ENCODE peak calls at places on chromosomes 4 and X, in ten cellular contexts. P is fibroblast of the aortic adventitia, R is transverse colon, X is foreskin fibroblast, H is HepG2, U is uterus, T is thoracic aorta, N is lower leg skin, S is cardiac muscle cell, Z is choroid plexus epithelial cell. Y is an unnamed sample.

GRCh38 chr4:103375278-103375677 is 177.1 kb upstream of the CENPE start:
- DNase-seq in P (peak; percentile 60), R (no peak), X (peak; percentile 2), H (no peak), U (no peak), T (no peak), N (no peak), S (peak; percentile 23), Z (peak; percentile 58), Y (peak; percentile 71)

GRCh38 chr4:3879681-3880594 is 113.8 kb downstream of the ADRA2C start:
- DNase-seq in P (no peak), R (no peak), X (no peak), H (no peak), U (no peak), T (no peak), N (no peak), S (no peak), Z (no peak), Y (no peak)

GRCh38 chr4:29142708-29143107 is 1577.5 kb upstream of the PCDH7 start:
- DNase-seq in P (no peak), R (no peak), X (no peak), H (no peak), U (no peak), T (no peak), N (no peak), S (no peak), Z (no peak), Y (no peak)

GRCh38 chr4:24927039-24927438 is 14.2 kb upstream of the CCDC149 start:
- DNase-seq in P (no peak), R (no peak), X (no peak), H (no peak), U (no peak), T (no peak), N (no peak), S (no peak), Z (no peak), Y (no peak)

GRCh38 chrX:15721911-15722310 is 16.2 kb upstream of the CA5B start:
- DNase-seq in P (no peak), R (no peak), X (no peak), H (no peak), U (no peak), T (no peak), N (no peak), S (no peak), Z (peak; percentile 43), Y (no peak)

GRCh38 chr4:5545271-5545670 is 163.1 kb downstream of the EVC2 start:
- DNase-seq in P (no peak), R (no peak), X (peak; percentile 7), H (no peak), U (no peak), T (no peak), N (no peak), S (no peak), Z (no peak), Y (no peak)

GRCh38 chr4:8392591-8393190 is 47.8 kb downstream of the ACOX3 start:
- DNase-seq in P (no peak), R (no peak), X (no peak), H (no peak), U (no peak), T (no peak), N (no peak), S (no peak), Z (peak; percentile 54), Y (peak; percentile 9)

GRCh38 chr4:54493862-54494261 is 163.9 kb upstream of the KIT start:
- DNase-seq in P (no peak), R (no peak), X (peak; percentile 47), H (no peak), U (no peak), T (no peak), N (no peak), S (no peak), Z (no peak), Y (no peak)

GRCh38 chrX:267771-268261 is 13.4 kb upstream of the PLCXD1 start:
- DNase-seq in P (no peak), R (peak; percentile 44), X (no peak), H (no peak), U (no peak), T (no peak), N (peak; percentile 13), S (no peak), Z (no peak), Y (no peak)

GRCh38 chr4:33107813-33108212 is 2387.6 kb downstream of the PCDH7 start:
- DNase-seq in P (no peak), R (no peak), X (peak; percentile 48), H (no peak), U (no peak), T (no peak), N (no peak), S (no peak), Z (peak; percentile 27), Y (no peak)

GRCh38 chr4:85478576-85478975 is 3.6 kb downstream of the ARHGAP24 start:
- DNase-seq in P (peak; percentile 76), R (no peak), X (peak; percentile 87), H (no peak), U (no peak), T (no peak), N (no peak), S (peak; percentile 77), Z (peak; percentile 40), Y (peak; percentile 70)

GRCh38 chrX:48165246-48165645 is 31.3 kb downstream of the SSX5 start:
- DNase-seq in P (no peak), R (no peak), X (no peak), H (no peak), U (no peak), T (no peak), N (no peak), S (no peak), Z (no peak), Y (no peak)

GRCh38 chr4:74632634-74633033 is 161.7 kb downstream of the BTC start:
- DNase-seq in P (peak; percentile 95), R (peak; percentile 24), X (peak; percentile 97), H (no peak), U (no peak), T (peak; percentile 33), N (peak; percentile 29), S (peak; percentile 98), Z (peak; percentile 99), Y (peak; percentile 99)

GRCh38 chr4:132759199-132759780 is 389.8 kb upstream of the PCDH10 start:
- DNase-seq in P (no peak), R (no peak), X (no peak), H (no peak), U (no peak), T (no peak), N (no peak), S (no peak), Z (no peak), Y (no peak)

GRCh38 chr4:56655209-56655626 is 25.9 kb downstream of the HOPX start:
- DNase-seq in P (no peak), R (peak; percentile 26), X (peak; percentile 71), H (no peak), U (peak; percentile 53), T (no peak), N (no peak), S (peak; percentile 29), Z (no peak), Y (no peak)

GRCh38 chr4:56655627-56656345 is 25.3 kb downstream of the HOPX start:
- DNase-seq in P (no peak), R (peak; percentile 10), X (peak; percentile 49), H (no peak), U (peak; percentile 31), T (no peak), N (no peak), S (no peak), Z (no peak), Y (no peak)

GRCh38 chr4:56657818-56658217 is 23.3 kb downstream of the HOPX start:
- DNase-seq in P (no peak), R (no peak), X (no peak), H (no peak), U (no peak), T (no peak), N (no peak), S (no peak), Z (no peak), Y (no peak)

GRCh38 chr4:56657128-56657527 is 24.0 kb downstream of the HOPX start:
- DNase-seq in P (no peak), R (no peak), X (no peak), H (no peak), U (no peak), T (no peak), N (no peak), S (no peak), Z (no peak), Y (no peak)

DNA sequence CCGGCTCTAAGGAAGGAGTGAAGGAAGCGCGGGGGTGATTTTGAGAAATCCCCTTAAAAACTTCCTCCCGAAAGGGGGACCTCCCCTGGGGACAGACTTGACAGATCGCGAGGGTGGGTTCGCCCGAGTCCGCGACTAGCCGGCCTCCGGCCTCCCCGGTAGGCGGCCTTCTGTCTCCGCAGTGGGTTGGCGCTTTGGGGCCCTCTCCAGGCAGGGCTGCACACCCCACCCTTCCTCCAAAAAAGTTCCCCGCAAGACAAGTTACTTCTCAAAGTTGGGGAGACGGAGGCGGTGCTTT is 24.8 kb downstream of the HOPX start:
- DNase-seq in P (no peak), R (peak; percentile 49), X (peak; percentile 65), H (no peak), U (peak; percentile 37), T (no peak), N (no peak), S (no peak), Z (no peak), Y (no peak)
- H3K4me3 ChIP-seq in P (peak overlapping the region; percentile 62), R (peak overlapping the region; percentile 41), X (peak overlapping the region; percentile 50), H (no peak overlapping the region), U (peak overlapping the region; percentile 47), T (peak overlapping the region; percentile 77), N (peak overlapping the region; percentile 24), S (peak overlapping the region; percentile 32), Z (peak overlapping the region; percentile 67), Y (peak overlapping the region; percentile 47)

GRCh38 chr4:169024762-169025161 is 14.7 kb upstream of the CBR4 start:
- DNase-seq in P (peak; percentile 66), R (no peak), X (peak; percentile 75), H (no peak), U (no peak), T (no peak), N (no peak), S (peak; percentile 72), Z (peak; percentile 77), Y (peak; percentile 71)
- TF ChIP-seq CTCF in P (peak; percentile 70), R (peak; percentile 48), X (peak; percentile 70), H (peak; percentile 78), U (peak; percentile 63), T (peak; percentile 44), N (no peak), S (peak; percentile 69), Z (peak; percentile 72), Y (peak; percentile 75)

DNA sequence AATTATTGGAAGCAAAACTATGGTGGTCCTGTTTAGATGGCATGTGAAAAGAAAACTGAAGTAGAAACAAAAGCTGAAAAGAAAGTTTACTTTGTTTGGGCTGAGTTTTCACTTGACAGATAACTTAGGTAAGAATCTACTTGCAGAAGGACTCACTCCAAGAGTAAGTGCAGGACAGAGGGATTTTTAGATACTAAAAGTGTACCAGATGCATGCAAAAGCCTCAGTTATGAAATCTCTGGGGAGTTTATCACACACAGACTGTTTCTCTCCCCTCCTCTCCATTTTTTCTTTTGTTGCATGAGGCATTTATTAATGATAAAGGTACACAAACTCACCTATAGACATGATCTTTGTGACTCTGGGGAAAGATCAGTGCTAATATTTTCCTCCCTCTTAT is 127.5 kb upstream of the GIMD1 start:
- DNase-seq in P (peak; percentile 11), R (no peak), X (peak; percentile 9), H (no peak), U (no peak), T (no peak), N (no peak), S (no peak), Z (no peak), Y (no peak)
- H3K4me3 ChIP-seq in P (no peak overlapping the region), R (no peak overlapping the region), X (no peak overlapping the region), H (no peak overlapping the region), U (no peak overlapping the region), T (no peak overlapping the region), N (no peak overlapping the region), S (no peak overlapping the region), Z (no peak overlapping the region), Y (no peak overlapping the region)

GRCh38 chr4:176824645-176825366 is 32.1 kb upstream of the VEGFC start:
- DNase-seq in P (no peak), R (no peak), X (no peak), H (no peak), U (no peak), T (no peak), N (no peak), S (no peak), Z (no peak), Y (peak; percentile 20)
- TF ChIP-seq CTCF in P (no peak), R (no peak), X (no peak), H (no peak), U (no peak), T (no peak), N (no peak), S (no peak), Z (no peak), Y (no peak)

Y was measured in cardiac fibroblast.